ENCODE peak calls at places on chromosomes 13 and 19, in six cellular contexts. E is frontal cortex; P is activated CD4-positive, alpha-beta memory T cell treated with anti-CD3 and anti-CD28 coated beads, Interleukin-2, amount 10 ng/mL, durations not matched to agents 7 days and 5 days; R is Caco-2; S is thoracic aorta; G is AG20443. I is an unnamed sample.

GRCh38 chr13:101144808-101145419 is 271.4 kb downstream of the NALCN start:
- DNase-seq in S (no peak), E (peak; percentile 14), R (peak; percentile 47), P (no peak), G (peak; percentile 31), I (peak; percentile 50)

GRCh38 chr13:36685912-36686311 is 12.1 kb downstream of the SERTM1 start:
- DNase-seq in S (no peak), R (no peak), E (no peak), P (no peak), G (peak; percentile 34), I (no peak)

GRCh38 chr19:33910922-33911321 is 114.3 kb downstream of the KCTD15 start:
- DNase-seq in P (no peak), S (no peak), E (no peak), R (no peak), G (no peak), I (no peak)

GRCh38 chr19:31418055-31418454 is 68.8 kb upstream of the TSHZ3 start:
- DNase-seq in S (no peak), G (no peak), R (no peak), E (no peak), P (no peak), I (no peak)

GRCh38 chr19:14070268-14071050 is 2.1 kb upstream of the MISP3 start:
- DNase-seq in P (no peak), S (no peak), E (no peak), G (no peak), R (no peak), I (no peak)

GRCh38 chr13:29140277-29140676 is 320.1 kb downstream of the MTUS2 start:
- DNase-seq in R (no peak), G (peak; percentile 29), P (no peak), S (peak; percentile 47), E (no peak), I (no peak)

GRCh38 chr13:113669231-113669870 is 2.3 kb downstream of the GRK1 start:
- DNase-seq in P (no peak), G (no peak), S (no peak), E (no peak), R (no peak), I (no peak)

GRCh38 chr13:22498006-22498405 is 682.8 kb upstream of the SGCG start:
- DNase-seq in R (peak; percentile 7), S (no peak), G (no peak), P (no peak), E (no peak), I (no peak)

GRCh38 chr19:3207466-3208242 is 16.8 kb upstream of the CELF5 start:
- DNase-seq in R (no peak), S (no peak), E (no peak), G (no peak), P (no peak), I (no peak)

GRCh38 chr13:83780201-83780600 is 102.1 kb downstream of the SLITRK1 start:
- DNase-seq in S (no peak), E (no peak), P (no peak), G (no peak), R (peak; percentile 60), I (no peak)

GRCh38 chr19:21323000-21323399 is 6.2 kb downstream of the ZNF708 start:
- DNase-seq in R (no peak), G (no peak), E (no peak), P (no peak), S (no peak), I (no peak)

GRCh38 chr13:34103854-34104253 is 285.9 kb downstream of the RFC3 start:
- DNase-seq in P (no peak), G (no peak), E (no peak), R (no peak), S (no peak), I (no peak)

GRCh38 chr13:49407936-49408335 is 35.9 kb downstream of the CAB39L start:
- DNase-seq in G (no peak), R (no peak), E (no peak), S (no peak), P (no peak), I (no peak)

GRCh38 chr19:3189702-3190469 is 4.2 kb downstream of the NCLN start:
- DNase-seq in E (no peak), S (no peak), P (no peak), R (no peak), G (no peak), I (no peak)

GRCh38 chr19:54551950-54552912 is 21.4 kb upstream of the LILRA2 start:
- DNase-seq in R (no peak), E (no peak), P (no peak), G (no peak), S (no peak), I (no peak)

GRCh38 chr19:48292798-48293197 is 22.9 kb downstream of the ZNF114 start:
- DNase-seq in R (no peak), E (no peak), S (no peak), G (peak; percentile 87), P (no peak), I (no peak)

GRCh38 chr13:98098511-98098910 is 44.4 kb upstream of the FARP1 start:
- DNase-seq in G (peak; percentile 36), S (no peak), E (no peak), R (no peak), P (no peak), I (no peak)

GRCh38 chr19:49554701-49555181 is 25.6 kb downstream of the NOSIP start:
- DNase-seq in R (no peak), G (no peak), E (no peak), S (no peak), P (peak; percentile 76), I (no peak)

GRCh38 chr19:3324405-3324856 is 42.0 kb upstream of the NFIC start:
- DNase-seq in S (no peak), R (peak; percentile 69), E (no peak), G (peak; percentile 56), P (peak; percentile 83), I (no peak)

GRCh38 chr13:27679896-27680295 is 58.2 kb downstream of the POLR1D start:
- DNase-seq in P (no peak), E (no peak), S (no peak), G (no peak), R (no peak), I (no peak)

GRCh38 chr19:28999733-29000433 is 213.1 kb downstream of the UQCRFS1 start:
- DNase-seq in G (no peak), S (no peak), R (no peak), P (no peak), E (no peak), I (no peak)